ENCODE peak calls at places on chromosomes 7 and 10, in seven cellular contexts. K, R, P, L, U, A and D are unnamed samples.

GRCh38 chr7:155953781-155954549 is 141.7 kb upstream of the SHH start:
- DNase-seq in R (no peak), A (no peak), U (no peak), K (no peak), P (no peak), L (no peak), D (no peak)

GRCh38 chr7:68733219-68734143 is 864.8 kb upstream of the AUTS2 start:
- DNase-seq in L (no peak), P (no peak), U (no peak), A (no peak), R (no peak), K (no peak), D (no peak)

GRCh38 chr7:124440081-124440480 is 325.5 kb downstream of the GPR37 start:
- DNase-seq in L (no peak), U (no peak), K (no peak), A (no peak), P (no peak), R (no peak), D (no peak)

GRCh38 chr7:101636822-101637623 is 7.9 kb upstream of the MYL10 start:
- DNase-seq in R (no peak), P (no peak), A (no peak), K (no peak), L (no peak), U (no peak), D (no peak)

GRCh38 chr10:63003816-63004453 is 129.2 kb upstream of the NRBF2 start:
- DNase-seq in R (no peak), L (no peak), P (no peak), K (no peak), U (no peak), A (no peak), D (peak)

GRCh38 chr7:20862554-20862953 is 75.9 kb upstream of the SP8 start:
- DNase-seq in K (no peak), L (no peak), P (no peak), R (no peak), U (no peak), A (no peak), D (no peak)

GRCh38 chr7:93146036-93146435 is 2.1 kb downstream of the SAMD9L start:
- DNase-seq in P (no peak), U (no peak), K (no peak), L (no peak), A (no peak), R (no peak), D (no peak)

GRCh38 chr10:77892761-77893160 is 33.8 kb downstream of the DLG5 start:
- DNase-seq in P (no peak), A (no peak), U (no peak), L (no peak), K (no peak), R (no peak), D (no peak)

GRCh38 chr7:43905209-43905946 is 1.0 kb downstream of the URGCP start:
- DNase-seq in P (peak), K (peak), R (no peak), U (no peak), L (no peak), A (no peak), D (no peak)

GRCh38 chr7:91127974-91128373 is 136.3 kb upstream of the FZD1 start:
- DNase-seq in A (no peak), K (no peak), U (no peak), L (no peak), R (no peak), P (no peak), D (no peak)

GRCh38 chr10:50242777-50243176 is 8.5 kb downstream of the ASAH2 start:
- DNase-seq in R (no peak), P (no peak), K (no peak), L (no peak), U (no peak), A (no peak), D (no peak)

GRCh38 chr10:124539935-124540641 is 78.5 kb downstream of the LHPP start:
- DNase-seq in A (peak), U (no peak), P (peak), L (peak), R (peak), K (peak), D (peak)

GRCh38 chr10:61136151-61136550 is 192.2 kb upstream of the RHOBTB1 start:
- DNase-seq in L (no peak), U (no peak), P (no peak), R (no peak), K (no peak), A (no peak), D (no peak)

GRCh38 chr7:99740573-99741437 is 5.8 kb upstream of the CYP3A7 start:
- DNase-seq in L (peak), U (no peak), A (no peak), K (no peak), P (no peak), R (no peak), D (no peak)

GRCh38 chr7:137846588-137847417 is at the start of gene DGKI:
- DNase-seq in R (peak), P (no peak), A (peak), U (no peak), L (no peak), K (no peak), D (peak)

GRCh38 chr7:108079291-108080057 is 50.7 kb downstream of the LAMB4 start:
- DNase-seq in U (no peak), A (no peak), P (no peak), L (no peak), R (no peak), K (peak), D (no peak)

DNA sequence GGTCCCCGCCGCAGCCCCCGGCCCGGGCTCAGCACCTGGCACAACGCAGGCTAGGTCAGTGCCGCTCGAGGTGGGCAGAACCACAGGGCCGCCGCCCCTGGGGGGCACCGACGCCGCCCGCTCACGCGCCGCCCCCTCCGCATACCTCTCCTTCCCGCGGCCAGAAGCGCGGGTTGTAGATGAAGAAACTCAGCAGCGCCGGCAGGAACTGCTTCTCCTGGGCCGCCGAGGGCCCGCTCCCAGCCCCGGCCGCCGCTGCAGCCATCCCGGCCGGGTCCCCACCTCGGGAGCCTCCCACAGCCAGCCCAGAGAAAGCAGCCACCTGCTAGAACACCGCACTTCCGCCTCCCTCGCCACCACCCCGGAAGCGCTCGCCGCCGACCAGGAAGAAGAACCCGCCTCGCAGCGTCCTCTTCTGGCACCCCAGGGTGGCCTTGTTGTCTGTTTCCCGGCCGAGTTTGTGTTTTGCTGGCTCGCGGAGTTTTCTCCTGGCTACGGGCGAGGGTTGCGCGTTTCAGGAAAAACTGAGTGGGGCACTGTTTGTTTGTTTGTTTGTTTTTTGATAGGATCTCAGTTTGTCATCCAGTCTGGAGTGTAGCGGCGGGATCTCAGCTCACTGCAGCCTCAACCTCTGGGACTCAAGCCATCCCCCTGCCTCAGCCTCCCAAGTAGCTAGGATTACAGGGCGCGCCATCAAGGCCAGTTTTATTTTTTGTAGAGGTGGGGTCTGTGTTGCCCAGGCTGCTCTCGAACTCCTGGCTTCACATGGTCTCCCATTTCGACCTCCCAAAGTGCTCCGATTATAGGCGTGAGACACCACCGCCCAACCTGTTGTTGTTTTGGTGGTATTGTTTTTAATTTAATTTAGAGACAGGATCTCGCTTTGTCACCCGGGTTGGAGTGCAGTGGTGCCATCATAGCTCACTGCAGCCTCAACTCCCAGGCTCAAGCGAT is 17.7 kb downstream of the OCM2 start:
- DNase-seq in R (peak), A (peak), L (peak), K (peak), P (peak), U (peak), D (peak)
- TF ChIP-seq CTCF in R (peak), A (peak), L (peak), K (no peak), P (no peak), U (peak), D (peak)

DNA sequence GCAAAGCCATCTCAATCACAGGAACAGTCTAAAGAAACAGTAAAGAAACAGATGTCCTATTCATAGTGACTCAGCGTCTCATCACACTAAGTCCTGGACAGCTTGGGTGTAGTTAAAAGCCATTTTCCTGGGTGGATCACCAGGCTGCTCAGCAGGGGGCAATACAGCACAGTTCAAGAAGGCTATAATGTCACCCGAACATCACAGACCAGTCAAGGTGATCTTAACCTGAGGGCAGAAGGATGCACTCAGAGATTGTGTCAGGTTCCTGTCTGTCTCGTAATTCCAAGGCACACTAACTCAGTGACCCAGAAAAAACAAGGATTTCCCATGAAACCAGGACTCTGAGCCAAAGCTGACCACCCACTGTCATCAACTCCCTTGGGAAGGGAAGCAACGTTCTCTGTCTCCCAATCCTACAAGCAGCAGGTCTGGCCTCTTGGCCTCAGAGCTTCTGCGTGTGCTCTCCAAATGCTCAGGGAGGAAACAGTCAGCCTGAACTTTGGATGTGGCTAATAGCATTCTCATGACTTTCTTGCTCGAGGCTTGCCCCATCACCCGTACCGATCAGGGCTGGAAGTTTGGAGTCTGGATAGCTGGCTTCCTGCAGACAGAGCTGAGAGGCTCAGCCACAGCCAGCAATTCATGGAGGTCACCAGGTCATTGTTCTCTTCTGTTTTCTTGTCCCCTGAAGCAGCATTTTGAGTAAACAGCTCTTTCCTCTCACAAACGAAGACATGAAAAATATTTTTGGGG is 90.4 kb upstream of the FAM171A1 start:
- DNase-seq in R (peak), K (peak), A (no peak), U (no peak), P (peak), L (no peak), D (peak)
- TF ChIP-seq CTCF in R (no peak), K (peak), A (no peak), U (peak), P (no peak), L (no peak), D (peak)

DNA sequence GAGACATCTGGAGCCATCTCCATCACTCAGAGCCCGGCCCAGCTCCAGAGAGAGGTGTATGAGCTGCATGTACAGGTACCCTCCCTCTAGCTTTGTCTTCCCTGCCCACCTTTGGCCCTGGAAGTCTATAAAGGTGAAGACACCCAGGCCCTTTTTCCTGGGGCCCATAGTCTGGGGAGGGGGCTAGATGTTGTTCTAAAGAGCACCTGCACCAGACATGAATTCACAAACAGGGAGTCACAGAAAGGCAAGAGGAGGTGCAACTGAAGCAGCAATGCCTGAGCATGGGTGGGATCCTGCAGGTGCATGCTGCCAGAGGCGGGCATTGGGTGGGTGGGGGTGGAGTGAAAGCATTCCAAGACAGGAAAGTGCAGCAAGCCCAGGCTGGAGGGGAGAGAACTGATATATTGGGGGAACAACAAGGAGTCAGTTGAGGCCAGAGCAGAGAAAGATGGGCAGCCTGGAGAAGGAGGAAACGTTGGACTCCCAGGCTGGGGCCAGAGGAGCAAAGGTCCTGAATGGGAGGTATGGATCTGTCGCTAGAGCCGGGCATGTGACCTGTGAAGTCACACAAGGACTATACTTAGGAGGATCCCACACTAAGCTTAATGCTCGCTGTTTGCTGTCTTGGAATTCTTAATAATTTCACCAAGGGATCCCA is 11.6 kb downstream of the CDHR1 start:
- DNase-seq in A (no peak), L (no peak), U (no peak), R (no peak), P (no peak), K (no peak), D (no peak)
- TF ChIP-seq CTCF in A (no peak), L (no peak), U (no peak), R (no peak), P (no peak), K (no peak), D (no peak)

DNA sequence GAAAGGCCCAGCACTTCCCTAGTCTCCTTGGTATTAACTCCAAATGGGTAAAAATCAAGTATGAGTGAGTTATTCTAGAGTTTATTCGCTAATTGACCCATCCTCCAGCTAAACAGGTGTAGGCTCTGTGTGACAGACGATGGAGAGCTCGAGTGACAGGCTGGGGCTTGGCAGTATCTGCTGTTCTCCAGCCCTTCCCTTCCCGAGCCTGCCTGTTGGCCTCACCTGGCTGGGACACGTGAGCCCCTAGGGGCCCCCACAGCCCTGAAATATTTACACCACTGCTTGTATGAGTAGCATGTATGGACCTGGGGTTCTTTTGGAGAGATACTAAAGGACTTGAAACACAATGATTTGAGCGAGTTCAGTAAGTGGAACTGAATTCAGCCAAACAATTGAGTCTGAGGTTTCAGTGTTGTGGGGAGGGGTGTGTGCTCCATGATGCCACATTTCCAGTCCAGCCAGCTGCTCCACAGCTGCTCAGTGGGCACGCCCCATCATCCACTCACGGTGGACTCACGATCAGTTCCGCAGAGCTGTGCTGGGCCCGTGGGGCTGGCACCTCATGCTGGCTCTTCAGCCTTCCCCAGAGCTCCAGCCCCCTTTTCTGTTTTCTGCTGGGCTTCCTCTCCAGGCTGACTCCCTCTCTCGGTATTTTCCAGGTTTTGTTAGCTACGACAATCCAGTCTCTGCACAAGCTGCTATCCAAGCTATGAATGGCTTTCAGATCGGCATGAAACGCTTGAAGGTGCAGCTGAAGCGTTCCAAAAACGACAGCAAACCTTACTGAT is 283.0 kb downstream of the USP6NL start:
- DNase-seq in K (no peak), R (no peak), U (no peak), A (no peak), P (no peak), L (peak), D (no peak)
- TF ChIP-seq CTCF in K (no peak), R (no peak), U (no peak), A (no peak), P (no peak), L (no peak), D (no peak)